ENCODE peak calls at places on chromosomes 4 and X, in four cellular contexts. L, O, Y and I are unnamed samples.

GRCh38 chr4:152454398-152455011 is 81.4 kb downstream of the FBXW7 start:
- DNase-seq in L (peak), O (no peak), Y (no peak), I (no peak)

GRCh38 chr4:108272566-108272965 is 103.8 kb upstream of the LEF1 start:
- DNase-seq in L (no peak), O (no peak), Y (no peak), I (no peak)

GRCh38 chrX:47283015-47283771 is 50.4 kb downstream of the USP11 start:
- DNase-seq in L (no peak), O (no peak), Y (no peak), I (no peak)

GRCh38 chr4:144176476-144176875 is 36.0 kb upstream of the GYPA start:
- DNase-seq in L (no peak), O (no peak), Y (no peak), I (no peak)

GRCh38 chr4:83010111-83010521 is 507 bp downstream of the LIN54 start:
- DNase-seq in L (peak), O (no peak), Y (no peak), I (no peak)

GRCh38 chr4:98507299-98507698 is 151.1 kb downstream of the TSPAN5 start:
- DNase-seq in L (no peak), O (no peak), Y (no peak), I (no peak)

GRCh38 chr4:129358571-129358970 is 262.6 kb downstream of the C4orf33 start:
- DNase-seq in L (peak), O (no peak), Y (no peak), I (no peak)

GRCh38 chr4:87525636-87526035 is 3.5 kb downstream of the SPARCL1 start:
- DNase-seq in L (no peak), O (no peak), Y (no peak), I (no peak)

GRCh38 chr4:56086073-56086521 is 137.4 kb downstream of the CEP135 start:
- DNase-seq in L (no peak), O (no peak), Y (no peak), I (no peak)

GRCh38 chrX:68936608-68937007 is 107.8 kb downstream of the EFNB1 start:
- DNase-seq in L (no peak), O (no peak), Y (no peak), I (no peak)

GRCh38 chr4:17623451-17624001 is 9.1 kb downstream of the MED28 start:
- DNase-seq in L (no peak), O (no peak), Y (no peak), I (no peak)

GRCh38 chr4:54898941-54899340 is 226.5 kb downstream of the KDR start:
- DNase-seq in L (no peak), O (no peak), Y (no peak), I (no peak)

GRCh38 chrX:115719171-115719570 is 158.2 kb downstream of the PLS3 start:
- DNase-seq in L (no peak), O (peak), Y (no peak), I (no peak)

GRCh38 chr4:153781717-153782416 is 7.0 kb downstream of the SFRP2 start:
- DNase-seq in L (no peak), O (no peak), Y (no peak), I (no peak)

GRCh38 chr4:88822034-88822433 is 124.4 kb upstream of the NAP1L5 start:
- DNase-seq in L (no peak), O (no peak), Y (no peak), I (no peak)

GRCh38 chr4:41452484-41453225 is 85.3 kb upstream of the LIMCH1 start:
- DNase-seq in L (no peak), O (no peak), Y (no peak), I (no peak)

GRCh38 chr4:157291071-157291470 is 70.5 kb downstream of the GRIA2 start:
- DNase-seq in L (no peak), O (no peak), Y (no peak), I (no peak)

GRCh38 chr4:80112236-80112635 is 39.2 kb upstream of the ANTXR2 start:
- DNase-seq in L (no peak), O (no peak), Y (no peak), I (no peak)

GRCh38 chr4:83268491-83268890 is 16.1 kb downstream of the COQ2 start:
- DNase-seq in L (no peak), O (no peak), Y (no peak), I (no peak)

GRCh38 chr4:182918044-182918607 is 940 bp upstream of the DCTD start:
- DNase-seq in L (no peak), O (no peak), Y (no peak), I (no peak)

GRCh38 chrX:41561045-41561444 is 113.9 kb downstream of the NYX start:
- DNase-seq in L (peak), O (no peak), Y (peak), I (no peak)

GRCh38 chrX:23742174-23742692 is 843 bp downstream of the ACOT9 start:
- DNase-seq in L (peak), O (peak), Y (peak), I (peak)

GRCh38 chr4:3414421-3415279 is 27.1 kb upstream of the HGFAC start:
- DNase-seq in L (no peak), O (no peak), Y (no peak), I (peak)

GRCh38 chr4:165588534-165589310 is 209.9 kb downstream of the CPE start:
- DNase-seq in L (peak), O (no peak), Y (no peak), I (no peak)

GRCh38 chrX:13131511-13132137 is 87.2 kb upstream of the FAM9C start:
- DNase-seq in L (no peak), O (no peak), Y (no peak), I (no peak)

GRCh38 chr4:150236626-150237025 is 158.4 kb downstream of the DCLK2 start:
- DNase-seq in L (peak), O (no peak), Y (no peak), I (no peak)

GRCh38 chrX:141405878-141406492 is 163.7 kb upstream of the SPANXC start:
- DNase-seq in L (no peak), O (no peak), Y (no peak), I (peak)

GRCh38 chr4:108950158-108950915 is 187.5 kb upstream of the ETNPPL start:
- DNase-seq in L (no peak), O (no peak), Y (no peak), I (no peak)

GRCh38 chr4:181959121-181959520 is 284.1 kb upstream of the TENM3 start:
- DNase-seq in L (no peak), O (no peak), Y (no peak), I (no peak)

GRCh38 chr4:113260671-113261070 is 211.2 kb downstream of the ANK2 start:
- DNase-seq in L (no peak), O (no peak), Y (no peak), I (no peak)

GRCh38 chr4:8122746-8123145 is 35.9 kb downstream of the ABLIM2 start:
- DNase-seq in L (no peak), O (no peak), Y (no peak), I (no peak)
- TF ChIP-seq CTCF in L (no peak), O (no peak), Y (no peak), I (no peak)

DNA sequence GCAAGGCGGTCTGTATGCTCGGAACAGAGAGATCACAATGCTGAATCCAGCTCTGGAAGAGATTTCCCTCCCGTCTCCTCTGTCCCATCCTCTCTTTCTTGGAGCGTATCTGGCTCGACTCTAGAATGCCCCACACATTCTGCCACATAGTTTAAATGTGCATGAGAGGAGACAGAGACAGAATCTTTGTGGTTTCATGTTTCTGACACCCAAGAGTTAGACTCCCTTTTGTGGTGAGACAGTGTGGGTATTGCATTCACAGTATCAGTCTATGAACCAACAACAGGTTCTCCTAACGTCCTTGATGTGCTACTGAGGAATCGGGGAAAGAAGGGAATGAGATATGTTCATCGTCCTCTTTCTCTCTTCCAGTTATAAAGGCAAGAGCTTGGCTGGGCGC is 25.3 kb downstream of the FAM47E start:
- DNase-seq in L (no peak), O (no peak), Y (no peak), I (no peak)
- H3K4me3 ChIP-seq in L (no peak), O (no peak), Y (no peak), I (no peak)

GRCh38 chrX:109382332-109382731 is 99.6 kb downstream of the GUCY2F start:
- DNase-seq in L (no peak), O (no peak), Y (no peak), I (no peak)

GRCh38 chrX:109389917-109390316 is 92.0 kb downstream of the GUCY2F start:
- DNase-seq in L (no peak), O (no peak), Y (no peak), I (no peak)

GRCh38 chrX:109390556-109390955 is 91.3 kb downstream of the GUCY2F start:
- DNase-seq in L (no peak), O (no peak), Y (no peak), I (no peak)

DNA sequence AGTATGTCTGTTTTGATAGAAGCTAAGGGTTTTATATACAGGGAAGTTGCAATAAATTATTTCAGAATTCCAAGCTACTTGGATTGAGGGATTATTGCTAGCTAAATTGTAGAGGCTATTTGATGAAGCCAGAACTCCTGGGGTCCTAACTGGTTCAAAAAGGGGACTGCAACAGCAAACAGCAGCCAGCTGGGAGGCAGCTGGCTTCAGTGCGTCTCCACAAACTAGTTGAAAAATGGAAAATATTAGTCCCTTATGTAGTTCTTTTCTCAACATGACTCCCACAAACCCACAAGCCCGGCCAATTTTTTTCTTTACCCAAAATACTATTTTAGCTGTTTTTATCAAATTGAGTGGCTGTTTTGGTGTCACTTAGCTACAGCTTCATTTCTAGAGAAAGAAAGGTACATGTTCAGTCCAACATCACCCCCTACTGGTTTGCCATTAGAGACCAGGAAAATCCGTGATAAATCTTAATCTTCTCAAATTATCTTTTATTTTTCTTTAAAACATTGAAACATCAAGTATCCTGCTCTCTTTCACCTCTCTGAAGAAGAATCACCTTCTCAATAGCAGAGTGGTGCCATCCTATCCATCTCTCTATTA is 97.2 kb downstream of the GUCY2F start:
- DNase-seq in L (peak), O (no peak), Y (no peak), I (no peak)
- TF ChIP-seq CTCF in L (peak), O (no peak), Y (peak), I (no peak)

DNA sequence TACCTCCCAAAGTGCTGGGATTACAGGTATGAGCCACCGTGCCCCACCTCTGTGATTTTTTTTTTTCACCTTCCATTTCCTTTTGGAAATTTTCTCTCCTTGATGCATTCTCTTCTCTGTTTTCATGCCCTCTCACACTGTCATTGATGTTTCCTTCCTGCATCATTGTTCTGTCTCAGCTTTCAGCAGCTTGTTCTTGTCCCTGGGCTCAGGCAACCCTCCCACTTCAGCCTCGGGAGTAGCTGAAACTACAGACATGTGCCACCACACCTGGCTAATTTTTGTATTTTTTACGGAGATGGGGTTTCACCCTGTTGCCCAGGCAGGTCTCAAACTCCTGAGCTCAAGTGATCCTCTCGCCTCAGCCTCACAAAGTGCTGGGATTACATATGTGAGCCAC is 380.5 kb downstream of the PPP3CA start:
- DNase-seq in L (no peak), O (no peak), Y (no peak), I (no peak)
- H3K4me3 ChIP-seq in L (no peak), O (no peak), Y (no peak), I (no peak)

DNA sequence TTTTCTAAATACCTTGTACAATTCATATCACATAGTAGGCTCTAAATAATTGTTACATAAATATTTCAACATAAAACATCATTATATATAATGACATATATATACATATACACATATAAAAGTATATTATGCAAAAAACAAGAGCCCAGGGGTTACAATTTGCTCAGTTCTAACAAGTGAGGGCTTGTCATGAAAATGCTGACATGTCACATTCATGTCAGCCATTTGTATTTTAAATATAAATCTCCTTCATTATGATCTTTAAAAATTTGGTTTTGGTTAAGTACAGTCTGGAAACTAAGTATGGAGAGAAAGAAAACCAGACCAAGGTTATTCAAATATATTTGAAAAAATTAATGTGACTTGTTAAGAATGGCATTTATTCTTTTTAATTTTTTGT is 2745.4 kb downstream of the PCDH7 start:
- DNase-seq in L (no peak), O (no peak), Y (no peak), I (no peak)
- TF ChIP-seq CTCF in L (no peak), O (no peak), Y (no peak), I (no peak)

GRCh38 chrX:118347131-118347530 is 1.2 kb downstream of the WDR44 start:
- DNase-seq in L (peak), O (no peak), Y (no peak), I (no peak)
- H3K4me3 ChIP-seq in L (peak), O (peak), Y (peak), I (peak)

GRCh38 chrX:82218361-82218760 is 1016.5 kb downstream of the SH3BGRL start:
- DNase-seq in L (no peak), O (no peak), Y (no peak), I (no peak)
- TF ChIP-seq CTCF in L (no peak), O (no peak), Y (peak), I (peak)

GRCh38 chr4:38489924-38490639 is 173.9 kb upstream of the KLF3 start:
- DNase-seq in L (no peak), O (no peak), Y (peak), I (no peak)
- H3K4me3 ChIP-seq in L (no peak), O (no peak), Y (no peak), I (no peak)